ENCODE peak calls at places on chromosomes 12 and 14, in eight cellular contexts. F is left lung, K is Peyer's patch, S is endodermal cell, Y is lower lobe of right lung, M is AG04449, E is choroid plexus epithelial cell, U is fibroblast of mammary gland. H is an unnamed sample.

GRCh38 chr12:131683266-131684014 is 27.4 kb upstream of the SFSWAP start:
- DNase-seq in F (no peak), K (no peak), S (peak; percentile 52), Y (no peak), M (no peak), E (no peak), U (no peak), H (peak; percentile 56)

GRCh38 chr12:98838282-98838681 is 193.2 kb downstream of the APAF1 start:
- DNase-seq in F (no peak), K (no peak), S (peak; percentile 76), Y (no peak), M (no peak), E (peak; percentile 62), U (peak; percentile 5), H (no peak)

GRCh38 chr12:50188875-50189575 is 21.9 kb upstream of the CERS5 start:
- DNase-seq in F (no peak), K (peak; percentile 68), S (peak; percentile 34), Y (no peak), M (no peak), E (peak; percentile 35), U (no peak), H (no peak)

GRCh38 chr14:94975366-94975765 is 182.0 kb downstream of the DICER1 start:
- DNase-seq in F (no peak), K (no peak), S (no peak), Y (no peak), M (no peak), E (no peak), U (peak; percentile 57), H (no peak)

GRCh38 chr12:31227401-31227981 is 98.5 kb downstream of the SINHCAF start:
- DNase-seq in F (no peak), K (no peak), S (peak; percentile 75), Y (peak; percentile 38), M (no peak), E (no peak), U (no peak), H (no peak)

GRCh38 chr12:127773520-127773919 is 493.4 kb upstream of the TMEM132C start:
- DNase-seq in F (no peak), K (no peak), S (peak; percentile 88), Y (no peak), M (no peak), E (no peak), U (no peak), H (no peak)

GRCh38 chr14:29339491-29339890 is 572.9 kb downstream of the FOXG1 start:
- DNase-seq in F (no peak), K (no peak), S (no peak), Y (no peak), M (no peak), E (peak; percentile 25), U (peak; percentile 25), H (no peak)

GRCh38 chr12:132559652-132560420 is 50.5 kb downstream of the LRCOL1 start:
- DNase-seq in F (no peak), K (peak; percentile 61), S (peak; percentile 89), Y (no peak), M (no peak), E (peak; percentile 36), U (peak; percentile 11), H (no peak)

GRCh38 chr12:121803861-121804416 is at the start of gene SETD1B:
- DNase-seq in F (peak; percentile 92), K (peak; percentile 81), S (peak; percentile 88), Y (peak; percentile 77), M (no peak), E (peak; percentile 66), U (peak; percentile 62), H (no peak)

GRCh38 chr14:91118511-91119068 is 4.7 kb downstream of the DGLUCY start:
- DNase-seq in F (no peak), K (no peak), S (no peak), Y (no peak), M (no peak), E (no peak), U (no peak), H (no peak)

GRCh38 chr14:76715927-76716200 is 45.4 kb upstream of the VASH1 start:
- DNase-seq in F (no peak), K (no peak), S (no peak), Y (no peak), M (no peak), E (no peak), U (no peak), H (peak; percentile 21)

GRCh38 chr12:50282581-50283229 is 615 bp downstream of the LIMA1 start:
- DNase-seq in F (no peak), K (no peak), S (no peak), Y (no peak), M (no peak), E (peak; percentile 45), U (peak; percentile 39), H (no peak)

GRCh38 chr14:54627718-54628345 is 60.9 kb downstream of the SAMD4A start:
- DNase-seq in F (no peak), K (no peak), S (no peak), Y (no peak), M (no peak), E (peak; percentile 78), U (peak; percentile 57), H (no peak)

GRCh38 chr12:76587428-76588178 is 28.0 kb upstream of the OSBPL8 start:
- DNase-seq in F (no peak), K (no peak), S (no peak), Y (no peak), M (no peak), E (peak; percentile 60), U (peak; percentile 38), H (no peak)

GRCh38 chr12:49783917-49784676 is 42.7 kb downstream of the TMBIM6 start:
- DNase-seq in F (no peak), K (no peak), S (no peak), Y (no peak), M (peak; percentile 33), E (peak; percentile 82), U (peak; percentile 91), H (no peak)

GRCh38 chr12:108733132-108733531 is 1.8 kb upstream of the CORO1C start:
- DNase-seq in F (no peak), K (no peak), S (no peak), Y (no peak), M (no peak), E (no peak), U (no peak), H (no peak)

GRCh38 chr12:19480459-19480858 is 41.2 kb downstream of the AEBP2 start:
- DNase-seq in F (no peak), K (no peak), S (no peak), Y (no peak), M (no peak), E (no peak), U (no peak), H (no peak)

GRCh38 chr12:104569348-104570173 is 112.8 kb downstream of the CHST11 start:
- DNase-seq in F (no peak), K (peak; percentile 86), S (no peak), Y (peak; percentile 51), M (no peak), E (peak; percentile 54), U (no peak), H (no peak)
- H3K4me3 ChIP-seq in F (no peak overlapping the region), K (no peak overlapping the region), S (no peak overlapping the region), Y (no peak overlapping the region), M (no peak overlapping the region), E (no peak overlapping the region), U (no peak overlapping the region), H (no peak overlapping the region)

DNA sequence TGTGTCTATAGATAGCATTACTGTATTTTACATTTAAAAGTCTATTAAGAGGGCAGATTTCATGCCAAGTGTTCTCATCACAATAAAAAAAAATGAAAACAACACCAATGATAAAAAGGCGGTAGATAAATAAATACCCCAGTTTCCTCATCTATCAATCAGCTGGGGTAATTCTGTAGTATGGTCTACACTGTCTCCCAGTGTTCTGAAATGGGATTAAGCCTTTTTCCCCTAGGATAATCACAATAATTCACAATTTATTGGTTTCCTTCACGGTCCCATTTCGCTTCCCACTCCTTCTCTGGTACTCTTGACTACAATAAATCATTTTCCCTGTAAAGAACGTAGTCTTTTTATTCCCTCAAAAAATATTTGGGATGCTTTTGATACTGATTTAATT is 114.3 kb downstream of the SSPN start:
- DNase-seq in F (no peak), K (no peak), S (no peak), Y (no peak), M (no peak), E (no peak), U (no peak), H (no peak)
- TF ChIP-seq CTCF in F (no peak), K (no peak), S (peak; percentile 10), Y (no peak), M (no peak), E (no peak), U (peak; percentile 15), H (no peak)

DNA sequence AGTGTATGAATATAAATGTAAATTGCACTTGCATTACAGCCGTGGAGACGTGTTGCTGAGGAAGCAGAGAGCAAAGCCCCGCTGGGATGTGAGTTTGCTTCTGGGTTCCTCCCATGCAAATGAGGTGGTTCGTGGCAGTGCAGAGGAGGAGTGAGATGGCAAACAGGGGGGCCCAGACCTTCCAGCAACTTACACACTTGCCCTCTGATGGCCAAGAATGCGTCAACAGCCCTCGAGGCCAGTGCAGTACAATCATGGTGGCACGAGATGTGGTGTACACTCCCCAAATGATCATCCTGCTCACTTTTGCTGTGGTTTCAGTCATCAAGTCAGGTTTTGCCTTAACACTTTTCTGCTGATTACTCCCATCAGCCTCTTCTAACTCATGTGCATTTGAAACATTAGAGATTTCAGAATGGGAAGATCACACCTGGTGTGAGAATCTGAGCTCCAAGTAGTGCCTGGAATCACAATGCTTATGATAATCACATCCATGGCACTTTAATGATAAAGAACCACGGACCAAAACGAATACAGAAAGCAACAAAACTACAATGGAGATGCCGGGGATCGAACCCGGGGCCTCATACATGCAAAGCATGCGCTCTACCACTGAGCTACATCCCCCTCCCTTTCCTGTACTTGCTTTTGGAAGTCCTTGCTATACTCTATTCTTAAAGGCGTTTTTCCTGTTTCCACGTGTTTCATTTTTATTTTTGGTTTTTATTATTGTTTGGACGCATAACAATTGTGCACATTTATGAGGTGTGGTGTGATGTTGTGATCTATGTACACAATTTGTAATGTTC is 7.0 kb upstream of the UBC start:
- DNase-seq in F (no peak), K (peak; percentile 93), S (peak; percentile 91), Y (peak; percentile 69), M (no peak), E (peak; percentile 73), U (peak; percentile 68), H (no peak)
- H3K4me3 ChIP-seq in F (peak overlapping the region; percentile 10), K (peak overlapping the region; percentile 20), S (peak overlapping the region; percentile 78), Y (peak overlapping the region; percentile 39), M (peak overlapping the region; percentile 52), E (peak overlapping the region; percentile 47), U (peak overlapping the region; percentile 59), H (peak overlapping the region; percentile 24)

DNA sequence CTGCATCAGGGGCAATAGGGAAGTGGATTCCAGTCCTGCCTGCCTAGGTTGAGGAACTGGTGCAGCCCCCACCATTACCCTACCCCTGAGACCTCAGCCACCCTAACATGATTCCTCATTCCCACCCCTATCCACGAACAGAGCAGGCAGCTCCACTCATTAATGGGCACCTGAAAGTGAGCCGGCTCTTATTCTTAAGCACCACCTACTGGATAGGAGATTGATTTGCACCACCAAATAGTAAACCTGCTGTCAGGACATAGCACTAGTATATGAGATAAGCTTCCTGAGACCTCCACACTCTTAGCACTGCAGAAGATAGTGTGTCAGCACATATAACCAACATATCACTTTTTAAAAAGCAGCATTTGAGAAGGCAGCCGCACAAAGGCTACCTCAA is 573.2 kb downstream of the SOX5 start:
- DNase-seq in F (no peak), K (no peak), S (peak; percentile 60), Y (no peak), M (no peak), E (no peak), U (no peak), H (no peak)
- TF ChIP-seq CTCF in F (no peak), K (no peak), S (peak; percentile 75), Y (no peak), M (no peak), E (no peak), U (no peak), H (no peak)

H was measured in ascending aorta.